ENCODE peak calls at places on chromosome 1, in ten cellular contexts. U is aorta; V is A549; N is ovary; I is CD8-positive, alpha-beta T cell; O is left ventricle myocardium inferior; H is brain microvascular endothelial cell; C is AG04450; Y is sigmoid colon; L is IMR-90. Q is an unnamed sample.

GRCh38 chr1:222387020-222387816 is 160.7 kb downstream of the HHIPL2 start:
- DNase-seq in U (no peak), V (no peak), N (no peak), I (no peak), O (no peak), H (no peak), C (no peak), Y (no peak), L (no peak), Q (no peak)

GRCh38 chr1:31434101-31434871 is 21.3 kb downstream of the SERINC2 start:
- DNase-seq in U (peak; percentile 66), V (no peak), N (no peak), I (no peak), O (no peak), H (no peak), C (no peak), Y (peak; percentile 39), L (no peak), Q (no peak)

GRCh38 chr1:151624783-151625182 is 12.9 kb downstream of the SNX27 start:
- DNase-seq in U (no peak), V (no peak), N (no peak), I (no peak), O (no peak), H (no peak), C (no peak), Y (no peak), L (no peak), Q (no peak)

GRCh38 chr1:109477821-109478220 is 5.9 kb upstream of the ATXN7L2 start:
- DNase-seq in U (no peak), V (no peak), N (no peak), I (no peak), O (no peak), H (no peak), C (no peak), Y (no peak), L (no peak), Q (no peak)

GRCh38 chr1:97144527-97144926 is 422.9 kb downstream of the PTBP2 start:
- DNase-seq in U (no peak), V (no peak), N (no peak), I (no peak), O (no peak), H (peak; percentile 66), C (no peak), Y (no peak), L (peak; percentile 85), Q (peak; percentile 46)

GRCh38 chr1:26225033-26225831 is 8.8 kb upstream of the CEP85 start:
- DNase-seq in U (peak; percentile 86), V (no peak), N (peak; percentile 63), I (peak; percentile 43), O (peak; percentile 73), H (peak; percentile 15), C (no peak), Y (peak; percentile 70), L (no peak), Q (peak; percentile 41)

GRCh38 chr1:33617451-33617850 is 145.0 kb downstream of the ZSCAN20 start:
- DNase-seq in U (no peak), V (no peak), N (no peak), I (no peak), O (no peak), H (no peak), C (no peak), Y (no peak), L (no peak), Q (no peak)

GRCh38 chr1:67053535-67053784 is 488 bp downstream of the SLC35D1 start:
- DNase-seq in U (peak; percentile 89), V (peak; percentile 19), N (peak; percentile 79), I (peak; percentile 32), O (peak; percentile 68), H (peak; percentile 33), C (no peak), Y (peak; percentile 78), L (no peak), Q (peak; percentile 80)

GRCh38 chr1:226761322-226761721 is 22.2 kb upstream of the ITPKB start:
- DNase-seq in U (no peak), V (no peak), N (no peak), I (no peak), O (no peak), H (no peak), C (no peak), Y (no peak), L (no peak), Q (no peak)

GRCh38 chr1:161792740-161793139 is 26.6 kb downstream of the ATF6 start:
- DNase-seq in U (no peak), V (peak; percentile 51), N (no peak), I (no peak), O (no peak), H (peak; percentile 70), C (peak; percentile 60), Y (no peak), L (peak; percentile 93), Q (peak; percentile 88)

GRCh38 chr1:6440198-6441126 is 15.9 kb downstream of the ESPN start:
- DNase-seq in U (no peak), V (no peak), N (no peak), I (peak; percentile 77), O (no peak), H (no peak), C (no peak), Y (no peak), L (peak; percentile 22), Q (peak; percentile 48)

GRCh38 chr1:164466429-164466828 is 92.6 kb upstream of the PBX1 start:
- DNase-seq in U (no peak), V (no peak), N (no peak), I (no peak), O (no peak), H (peak; percentile 31), C (no peak), Y (no peak), L (no peak), Q (no peak)

GRCh38 chr1:179305450-179305849 is 11.9 kb downstream of the SOAT1 start:
- DNase-seq in U (no peak), V (no peak), N (no peak), I (no peak), O (no peak), H (no peak), C (no peak), Y (no peak), L (peak; percentile 41), Q (peak; percentile 22)
- H3K4me3 ChIP-seq in U (no peak overlapping the region), V (no peak overlapping the region), N (no peak overlapping the region), I (no peak overlapping the region), O (no peak overlapping the region), H (no peak overlapping the region), C (no peak overlapping the region), Y (no peak overlapping the region), L (no peak overlapping the region), Q (no peak overlapping the region)

GRCh38 chr1:204128964-204129896 is 22.6 kb downstream of the ETNK2 start:
- DNase-seq in U (peak; percentile 91), V (peak; percentile 94), N (peak; percentile 82), I (peak; percentile 64), O (peak; percentile 67), H (peak; percentile 29), C (peak; percentile 32), Y (peak; percentile 91), L (peak; percentile 61), Q (peak; percentile 88)
- H3K4me3 ChIP-seq in U (no peak overlapping the region), V (peak overlapping the region; percentile 23), N (peak overlapping the region; percentile 27), I (no peak overlapping the region), O (peak overlapping the region; percentile 39), H (no peak overlapping the region), C (no peak overlapping the region), Y (peak overlapping the region; percentile 33), L (no peak overlapping the region), Q (no peak overlapping the region)

GRCh38 chr1:47986741-47987140 is 10.4 kb downstream of the TRABD2B start:
- DNase-seq in U (peak; percentile 77), V (no peak), N (peak; percentile 34), I (no peak), O (peak; percentile 61), H (no peak), C (no peak), Y (no peak), L (no peak), Q (peak; percentile 22)

GRCh38 chr1:47983677-47984076 is 13.5 kb downstream of the TRABD2B start:
- DNase-seq in U (no peak), V (no peak), N (no peak), I (no peak), O (no peak), H (no peak), C (no peak), Y (no peak), L (no peak), Q (no peak)

GRCh38 chr1:47985001-47985400 is 12.2 kb downstream of the TRABD2B start:
- DNase-seq in U (no peak), V (no peak), N (no peak), I (no peak), O (no peak), H (no peak), C (no peak), Y (no peak), L (no peak), Q (no peak)

GRCh38 chr1:47981664-47982350 is 15.4 kb downstream of the TRABD2B start:
- DNase-seq in U (no peak), V (no peak), N (no peak), I (no peak), O (no peak), H (no peak), C (no peak), Y (no peak), L (no peak), Q (no peak)

DNA sequence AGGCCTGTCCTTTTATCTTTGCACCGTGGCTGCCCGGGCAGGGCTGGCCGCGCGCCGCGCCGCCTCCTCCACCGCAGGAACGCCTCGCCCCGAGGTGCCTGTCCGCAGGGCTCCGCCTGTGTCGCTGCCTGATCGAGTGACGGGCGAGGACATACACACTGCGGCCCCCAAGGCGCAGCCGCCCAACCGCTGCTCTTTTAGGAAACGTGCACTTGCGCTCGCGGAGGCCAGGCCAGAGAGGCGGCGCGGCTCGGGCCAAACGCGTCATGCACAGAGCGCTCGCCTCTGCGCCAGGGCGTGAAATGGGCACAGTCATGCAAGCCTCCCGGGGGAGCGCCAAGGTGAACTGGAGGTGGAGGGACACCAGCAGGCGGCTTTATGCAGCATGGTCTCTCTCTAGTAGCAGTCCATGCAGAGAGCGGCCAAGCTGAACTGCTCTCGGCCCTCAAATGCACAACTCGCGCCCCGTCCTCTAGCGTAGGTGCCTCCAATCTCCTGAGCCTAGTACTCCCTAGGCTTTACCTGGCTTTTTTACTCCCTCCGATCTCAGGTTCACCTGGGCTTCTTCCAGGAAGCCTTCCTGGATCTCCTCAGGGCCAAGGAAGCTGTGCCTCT is 12.9 kb downstream of the TRABD2B start:
- DNase-seq in U (peak; percentile 79), V (no peak), N (no peak), I (no peak), O (peak; percentile 34), H (no peak), C (no peak), Y (no peak), L (no peak), Q (no peak)
- H3K4me3 ChIP-seq in U (no peak overlapping the region), V (no peak overlapping the region), N (no peak overlapping the region), I (no peak overlapping the region), O (peak overlapping the region; percentile 48), H (no peak overlapping the region), C (no peak overlapping the region), Y (no peak overlapping the region), L (no peak overlapping the region), Q (no peak overlapping the region)

DNA sequence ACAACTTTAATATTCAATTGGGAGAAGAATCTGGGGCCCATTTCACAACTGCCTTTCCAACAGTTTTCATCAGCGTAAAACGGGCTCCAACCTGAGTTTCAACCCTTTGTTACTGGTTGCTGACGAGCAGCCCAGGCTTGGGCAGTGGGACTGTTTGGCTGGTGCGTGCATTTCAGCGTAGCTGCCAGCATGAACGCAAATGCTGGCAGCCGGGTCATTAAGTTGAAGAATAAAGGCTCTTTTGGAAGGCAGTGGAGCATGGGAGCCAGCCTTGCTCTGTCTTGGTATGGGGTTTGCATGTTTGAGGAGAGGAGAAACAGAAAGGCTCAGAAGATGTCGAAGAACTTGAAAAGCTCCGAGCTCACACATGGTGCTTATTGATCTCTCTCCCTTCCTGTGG is 40.7 kb downstream of the WDR3 start:
- DNase-seq in U (no peak), V (no peak), N (no peak), I (no peak), O (no peak), H (no peak), C (no peak), Y (no peak), L (no peak), Q (no peak)
- H3K4me3 ChIP-seq in U (no peak overlapping the region), V (no peak overlapping the region), N (no peak overlapping the region), I (no peak overlapping the region), O (no peak overlapping the region), H (no peak overlapping the region), C (no peak overlapping the region), Y (no peak overlapping the region), L (no peak overlapping the region), Q (no peak overlapping the region)